ENCODE peak calls at places on chromosomes 3 and 15, in six cellular contexts. T is HepG2, F is fibroblast of the aortic adventitia, N is AG09309, B is coronary artery, A is foreskin fibroblast. R is an unnamed sample.

GRCh38 chr15:50182233-50183013 is 427 bp downstream of the SLC27A2 start:
- DNase-seq in T (no peak), F (peak; percentile 10), N (no peak), B (no peak), A (peak; percentile 7), R (peak; percentile 34)

GRCh38 chr3:170496026-170496867 is 77.6 kb downstream of the CLDN11 start:
- DNase-seq in T (no peak), F (no peak), N (no peak), B (no peak), A (no peak), R (no peak)

GRCh38 chr15:41821831-41822230 is 6.1 kb upstream of the JMJD7 start:
- DNase-seq in T (no peak), F (no peak), N (no peak), B (no peak), A (no peak), R (no peak)

GRCh38 chr3:195451373-195452000 is 8.7 kb upstream of the ACAP2 start:
- DNase-seq in T (no peak), F (no peak), N (no peak), B (no peak), A (no peak), R (no peak)

GRCh38 chr3:98026425-98027083 is 8.6 kb downstream of the GABRR3 start:
- DNase-seq in T (no peak), F (no peak), N (no peak), B (no peak), A (no peak), R (no peak)

GRCh38 chr3:170500462-170500861 is 81.8 kb downstream of the CLDN11 start:
- DNase-seq in T (no peak), F (no peak), N (no peak), B (no peak), A (no peak), R (no peak)

GRCh38 chr15:52290329-52290728 is 5.3 kb downstream of the MYO5C start:
- DNase-seq in T (no peak), F (no peak), N (no peak), B (no peak), A (no peak), R (no peak)

GRCh38 chr15:70050447-70050846 is 47.3 kb downstream of the TLE3 start:
- DNase-seq in T (no peak), F (no peak), N (no peak), B (no peak), A (no peak), R (no peak)

GRCh38 chr3:11213810-11214450 is 58.3 kb upstream of the ATG7 start:
- DNase-seq in T (no peak), F (no peak), N (no peak), B (no peak), A (no peak), R (no peak)

GRCh38 chr15:34365073-34365825 is 1.7 kb downstream of the LPCAT4 start:
- DNase-seq in T (no peak), F (peak; percentile 35), N (no peak), B (no peak), A (no peak), R (no peak)

GRCh38 chr3:143975549-143976152 is 4.0 kb downstream of the DIPK2A start:
- DNase-seq in T (peak; percentile 13), F (peak; percentile 89), N (no peak), B (no peak), A (peak; percentile 61), R (peak; percentile 81)

GRCh38 chr15:79091204-79091867 is 756 bp upstream of the RASGRF1 start:
- DNase-seq in T (no peak), F (no peak), N (no peak), B (peak; percentile 35), A (no peak), R (peak; percentile 5)

GRCh38 chr15:84874991-84875390 is 9.5 kb upstream of the SLC28A1 start:
- DNase-seq in T (no peak), F (no peak), N (no peak), B (no peak), A (no peak), R (no peak)

GRCh38 chr3:24145981-24146822 is 201.1 kb downstream of the NR1D2 start:
- DNase-seq in T (no peak), F (peak; percentile 77), N (peak; percentile 92), B (no peak), A (peak; percentile 84), R (peak; percentile 68)

GRCh38 chr15:57506422-57506821 is 85.3 kb upstream of the MYZAP start:
- DNase-seq in T (no peak), F (no peak), N (no peak), B (no peak), A (no peak), R (no peak)

GRCh38 chr3:149655826-149656599 is 1.8 kb downstream of the WWTR1 start:
- DNase-seq in T (no peak), F (no peak), N (no peak), B (no peak), A (no peak), R (no peak)
- TF ChIP-seq CTCF in T (no peak), F (no peak), N (no peak), B (no peak), A (no peak), R (no peak)

GRCh38 chr3:56772926-56773587 is 28.7 kb downstream of the ARHGEF3 start:
- DNase-seq in T (no peak), F (peak; percentile 25), N (no peak), B (no peak), A (no peak), R (no peak)

GRCh38 chr3:56775356-56775914 is 26.3 kb downstream of the ARHGEF3 start:
- DNase-seq in T (no peak), F (no peak), N (no peak), B (no peak), A (no peak), R (no peak)

GRCh38 chr3:56775931-56776461 is 25.8 kb downstream of the ARHGEF3 start:
- DNase-seq in T (no peak), F (no peak), N (no peak), B (no peak), A (no peak), R (no peak)

GRCh38 chr3:56771376-56771775 is 30.4 kb downstream of the ARHGEF3 start:
- DNase-seq in T (no peak), F (no peak), N (no peak), B (no peak), A (no peak), R (no peak)

DNA sequence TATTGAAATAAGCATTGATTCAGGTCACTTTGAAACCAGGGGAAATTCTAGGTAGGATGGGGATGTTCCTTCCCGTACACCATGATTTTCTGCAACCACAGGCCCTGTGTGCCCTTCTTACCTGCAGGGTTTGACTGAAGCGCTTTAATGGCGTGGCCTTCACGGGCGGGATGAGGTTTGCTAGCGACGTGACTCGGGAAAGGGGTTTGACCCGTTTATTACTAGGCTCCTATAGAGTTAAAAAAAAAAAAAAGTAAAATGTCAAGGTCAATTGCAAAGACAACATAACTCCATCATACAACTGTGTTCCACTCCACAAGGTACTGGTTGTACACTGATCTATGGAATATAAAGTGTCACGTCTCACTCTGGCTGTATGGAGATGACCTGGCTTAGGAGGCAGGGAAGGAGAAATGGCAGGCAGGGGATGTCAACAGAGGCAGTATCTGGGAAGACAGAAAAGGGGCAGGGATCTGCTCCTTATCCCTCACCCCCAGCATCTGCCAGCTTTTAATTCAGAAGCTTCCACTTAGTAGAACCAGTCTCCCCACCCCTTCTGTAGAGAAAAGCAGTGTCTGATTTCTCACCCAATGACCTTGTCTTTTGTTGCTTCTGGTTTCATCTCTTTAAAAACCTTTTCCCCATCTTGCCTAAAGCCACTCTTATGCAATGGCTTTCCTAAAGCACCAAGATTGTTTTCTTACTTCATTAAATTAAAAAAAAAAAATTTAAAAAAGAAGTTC is 28.0 kb downstream of the ARHGEF3 start:
- DNase-seq in T (no peak), F (no peak), N (no peak), B (no peak), A (no peak), R (no peak)
- H3K4me3 ChIP-seq in T (no peak overlapping the region), F (no peak overlapping the region), N (no peak overlapping the region), B (no peak overlapping the region), A (no peak overlapping the region), R (no peak overlapping the region)

DNA sequence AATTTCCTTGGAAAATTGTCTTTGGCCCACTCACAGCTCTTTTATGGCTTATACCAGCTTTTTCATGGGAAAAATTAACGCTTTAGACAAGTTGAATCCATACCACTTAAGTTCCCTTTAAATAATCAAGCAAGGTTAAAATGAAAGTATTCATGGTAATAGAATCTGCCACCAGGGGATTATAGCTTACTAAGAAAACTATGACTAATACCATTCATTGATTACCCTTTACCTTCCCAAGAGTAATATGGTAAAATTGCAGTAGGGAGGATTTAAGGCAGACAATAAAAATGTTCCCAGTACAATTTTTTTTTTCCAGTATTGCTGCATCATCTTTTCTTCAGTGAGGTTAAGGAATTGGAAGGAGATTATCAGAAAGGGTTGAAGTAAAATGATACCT is 641.1 kb upstream of the NAALADL2 start:
- DNase-seq in T (no peak), F (peak; percentile 27), N (no peak), B (no peak), A (no peak), R (peak; percentile 49)
- TF ChIP-seq CTCF in T (no peak), F (peak; percentile 20), N (no peak), B (no peak), A (no peak), R (peak; percentile 8)

DNA sequence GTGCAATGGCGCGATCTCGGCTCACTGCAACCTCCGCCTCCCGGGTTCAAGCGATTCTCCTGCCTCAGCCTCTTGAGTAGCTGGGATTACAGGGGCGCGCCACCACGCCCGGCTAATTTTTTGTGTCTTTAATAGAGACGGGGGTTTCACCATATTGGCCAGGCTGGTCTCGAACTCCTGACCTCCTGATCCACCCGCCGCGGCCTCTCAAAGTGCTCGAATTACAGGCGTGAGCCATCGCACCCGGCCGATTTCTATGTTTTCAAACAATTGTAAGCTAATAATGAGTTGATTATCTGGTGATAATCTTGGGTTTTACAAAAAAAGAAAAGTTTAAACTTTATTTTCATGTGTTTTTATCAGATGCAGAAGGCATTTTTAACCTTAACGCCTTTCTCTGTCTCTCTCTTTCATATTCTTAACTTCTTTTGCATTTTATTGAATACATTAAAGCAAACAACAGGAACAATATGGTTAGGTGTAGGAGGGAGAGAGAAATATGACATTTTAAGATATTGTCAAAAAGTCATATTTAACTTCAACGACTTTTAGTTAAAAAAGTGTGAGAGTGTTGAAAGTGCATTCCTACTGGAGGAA is 3.2 kb upstream of the MEIS2 start:
- DNase-seq in T (no peak), F (no peak), N (no peak), B (no peak), A (no peak), R (no peak)
- H3K4me3 ChIP-seq in T (no peak overlapping the region), F (peak overlapping the region; percentile 94), N (no peak overlapping the region), B (peak overlapping the region; percentile 93), A (peak overlapping the region; percentile 95), R (peak overlapping the region; percentile 93)

GRCh38 chr3:13792512-13793347 is 87.1 kb downstream of the WNT7A start:
- DNase-seq in T (no peak), F (no peak), N (no peak), B (no peak), A (no peak), R (no peak)
- TF ChIP-seq CTCF in T (no peak), F (no peak), N (no peak), B (no peak), A (no peak), R (no peak)